ENCODE peak calls at places on chromosomes 7 and 10, in five cellular contexts. D is SK-N-SH, O is HepG2, W is GM12878, Q is K562. Z is an unnamed sample.

GRCh38 chr7:68417659-68418058 is 1180.6 kb upstream of the AUTS2 start:
- DNase-seq in D (no peak), O (no peak), W (no peak), Q (peak), Z (no peak)

GRCh38 chr10:99433378-99434020 is 3.1 kb upstream of the GOT1 start:
- DNase-seq in D (no peak), O (no peak), W (no peak), Q (no peak), Z (no peak)

GRCh38 chr7:127865466-127865865 is 165.8 kb downstream of the LRRC4 start:
- DNase-seq in D (no peak), O (peak), W (no peak), Q (no peak), Z (no peak)

GRCh38 chr10:123043409-123043925 is 34.7 kb downstream of the ACADSB start:
- DNase-seq in D (peak), O (peak), W (peak), Q (peak), Z (peak)

GRCh38 chr7:130918129-130919052 is 184.4 kb upstream of the KLF14 start:
- DNase-seq in D (no peak), O (no peak), W (no peak), Q (no peak), Z (no peak)

GRCh38 chr10:22630229-22631174 is 83.9 kb downstream of the PIP4K2A start:
- DNase-seq in D (no peak), O (no peak), W (peak), Q (peak), Z (peak)

GRCh38 chr7:144814326-144814725 is 21.5 kb downstream of the TPK1 start:
- DNase-seq in D (no peak), O (no peak), W (no peak), Q (no peak), Z (no peak)

GRCh38 chr10:85152488-85152887 is 824.1 kb downstream of the CCSER2 start:
- DNase-seq in D (no peak), O (no peak), W (no peak), Q (no peak), Z (no peak)

DNA sequence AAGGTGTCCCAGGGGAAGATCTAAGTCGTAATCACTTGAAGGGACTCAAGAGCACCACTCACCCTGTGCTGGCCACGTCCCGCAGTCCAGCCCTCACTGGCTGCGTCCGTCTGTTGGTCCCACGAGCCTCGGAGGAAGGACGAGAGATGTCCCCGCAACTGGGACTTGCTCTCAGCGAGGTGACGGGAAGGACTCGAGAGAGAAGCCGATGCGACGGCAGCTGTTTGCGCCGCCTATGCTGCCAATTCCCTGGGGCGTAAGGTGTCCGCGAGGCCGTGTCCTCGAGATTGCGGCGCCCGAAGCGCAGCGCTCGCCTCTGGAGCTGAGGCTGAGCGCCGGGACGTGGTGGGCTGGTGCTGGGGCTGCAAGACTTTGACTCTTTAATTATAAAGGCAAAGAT is 100.6 kb upstream of the SEMA3E start:
- DNase-seq in D (no peak), O (no peak), W (no peak), Q (no peak), Z (no peak)
- TF ChIP-seq GABPA in D (no peak), O (no peak), W (no peak), Q (no peak), Z (no peak)

GRCh38 chr7:129273936-129274335 is 49.1 kb downstream of the AHCYL2 start:
- DNase-seq in D (no peak), O (no peak), W (no peak), Q (no peak), Z (no peak)

GRCh38 chr7:129279757-129280156 is 54.9 kb downstream of the AHCYL2 start:
- DNase-seq in D (no peak), O (no peak), W (no peak), Q (no peak), Z (no peak)

GRCh38 chr7:129278688-129279087 is 53.9 kb downstream of the AHCYL2 start:
- DNase-seq in D (no peak), O (no peak), W (no peak), Q (no peak), Z (no peak)

GRCh38 chr7:129281163-129281562 is 56.3 kb downstream of the AHCYL2 start:
- DNase-seq in D (no peak), O (no peak), W (no peak), Q (no peak), Z (no peak)

GRCh38 chr7:129277629-129278028 is 52.8 kb downstream of the AHCYL2 start:
- DNase-seq in D (no peak), O (no peak), W (no peak), Q (no peak), Z (no peak)
- TF ChIP-seq REST in D (no peak), O (no peak), W (no peak), Q (no peak), Z (no peak)

DNA sequence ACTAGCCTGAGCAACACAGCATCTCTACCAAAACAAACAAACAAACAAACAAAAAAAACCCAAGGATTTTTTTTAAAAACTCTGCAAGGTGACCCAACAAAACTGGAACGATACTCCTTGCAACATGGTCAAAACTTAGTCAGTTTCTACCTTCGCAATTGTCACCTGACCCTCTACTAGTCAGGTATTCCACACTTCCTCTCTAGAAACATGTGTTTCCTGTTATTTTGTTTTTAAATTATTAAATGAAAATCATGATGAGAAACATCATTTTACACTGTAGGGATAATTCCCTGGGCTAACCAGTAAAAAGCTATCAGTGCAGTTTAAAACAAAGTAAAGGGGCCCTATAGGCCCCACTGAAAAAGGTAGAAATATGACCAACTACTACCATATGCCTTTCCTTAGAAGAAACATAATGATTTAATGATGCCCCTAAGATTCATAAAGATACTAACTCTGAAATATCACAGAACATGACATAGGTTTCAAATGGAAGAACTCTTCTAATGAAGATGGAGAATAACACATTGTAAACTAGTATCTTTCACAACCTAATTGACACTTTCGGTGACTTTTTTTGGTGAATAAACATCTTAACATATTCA is 8.7 kb downstream of the BRAF start:
- DNase-seq in D (no peak), O (no peak), W (no peak), Q (no peak), Z (no peak)
- TF ChIP-seq GABPA in D (no peak), O (no peak), W (no peak), Q (no peak), Z (no peak)

GRCh38 chr10:76309744-76310441 is 878.5 kb downstream of the LRMDA start:
- DNase-seq in D (peak), O (no peak), W (no peak), Q (no peak), Z (no peak)

GRCh38 chr10:76315240-76315639 is 883.8 kb downstream of the LRMDA start:
- DNase-seq in D (no peak), O (no peak), W (no peak), Q (no peak), Z (no peak)

GRCh38 chr10:76310681-76311080 is 879.3 kb downstream of the LRMDA start:
- DNase-seq in D (no peak), O (no peak), W (no peak), Q (no peak), Z (no peak)

GRCh38 chr10:76308946-76309529 is 877.6 kb downstream of the LRMDA start:
- DNase-seq in D (no peak), O (no peak), W (no peak), Q (no peak), Z (no peak)

DNA sequence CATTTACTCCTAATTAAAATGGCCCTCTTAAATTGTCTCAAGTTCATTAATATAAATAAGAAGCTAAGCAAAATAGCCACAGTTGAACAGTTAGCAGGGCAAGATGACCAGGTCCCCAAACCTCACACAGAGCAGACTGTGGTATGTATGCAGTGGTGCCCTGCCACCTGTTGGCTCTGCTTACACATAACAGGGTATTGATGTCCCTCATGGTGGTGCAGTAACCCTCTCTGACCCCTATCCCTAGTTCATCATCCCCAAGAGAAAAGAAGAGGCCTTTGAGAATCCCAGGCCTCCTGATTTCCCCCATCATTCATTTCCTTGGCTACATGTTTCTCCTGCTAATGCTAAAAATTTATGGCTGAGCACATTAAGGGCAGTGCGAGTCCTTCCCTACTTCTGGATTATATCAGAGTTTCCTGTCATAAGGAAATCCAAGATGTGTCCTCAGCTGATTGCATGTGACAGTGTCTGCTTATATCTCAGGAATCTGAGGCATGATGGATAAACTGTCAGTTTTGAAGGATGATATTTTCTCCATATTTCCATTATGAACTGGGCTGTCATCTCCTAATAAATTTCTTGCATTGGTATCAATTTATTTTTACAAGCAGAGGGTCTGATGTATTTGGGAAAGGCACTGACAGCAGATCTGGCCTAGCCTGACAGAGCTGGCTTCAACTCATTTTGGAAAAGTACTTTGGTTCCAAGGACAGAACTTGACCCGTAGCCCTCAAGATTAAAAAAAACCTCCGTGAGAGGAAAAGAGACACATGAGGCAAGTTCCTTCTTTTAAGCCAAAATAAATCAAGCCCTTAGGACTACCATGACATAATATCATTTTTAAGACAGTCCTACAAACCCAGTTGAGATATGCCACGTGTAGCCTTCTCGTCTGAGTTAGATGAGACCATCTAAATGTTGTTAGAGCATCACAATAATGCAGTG is 880.6 kb downstream of the LRMDA start:
- DNase-seq in D (peak), O (peak), W (no peak), Q (peak), Z (peak)
- TF ChIP-seq REST in D (no peak), O (no peak), W (no peak), Q (no peak), Z (no peak)

GRCh38 chr10:79445217-79445707 is at the start of gene ZCCHC24:
- DNase-seq in D (no peak), O (no peak), W (no peak), Q (no peak), Z (no peak)
- TF ChIP-seq GABPA in D (no peak), O (no peak), W (no peak), Q (no peak), Z (no peak)

DNA sequence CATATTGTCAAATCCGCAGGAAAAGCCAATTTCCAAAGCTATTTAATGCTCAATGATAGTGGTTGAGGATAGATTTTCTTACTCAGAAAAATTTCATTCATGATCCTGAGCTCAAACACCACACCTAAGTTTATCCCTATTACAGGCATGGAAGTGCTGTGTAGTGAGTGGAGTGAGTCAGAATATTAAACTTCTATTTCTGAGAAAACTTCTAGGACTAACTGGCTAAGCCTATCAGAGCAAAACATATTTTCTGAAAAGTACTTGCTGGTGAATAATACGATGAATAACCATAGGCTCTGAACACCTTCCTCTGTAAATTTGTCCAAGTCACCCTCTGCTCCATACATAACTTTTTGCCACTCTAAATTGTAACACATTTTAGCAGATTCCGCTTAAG is 221.5 kb downstream of the SUGCT start:
- DNase-seq in D (no peak), O (no peak), W (no peak), Q (no peak), Z (no peak)
- TF ChIP-seq REST in D (no peak), O (no peak), W (no peak), Q (no peak), Z (no peak)

Z was measured in HL-60.